ENCODE peak calls at places on chromosome 1, in nine cellular contexts. H is activated naive CD8-positive, alpha-beta T cell treated with anti-CD3 and anti-CD28 coated beads, Interleukin-2, amount 10 ng/mL, durations not matched to agents 7 days and 5 days; R is D341Med; B is activated CD4-positive, alpha-beta memory T cell treated with anti-CD3 and anti-CD28 coated beads, Interleukin-2, amount 10 ng/mL, durations not matched to agents 7 days and 5 days; G is CD4-positive, CD25-positive, alpha-beta regulatory T cell; V is OCI-M1; X is GM10248; S is stimulated activated CD8-positive, alpha-beta memory T cell treated with anti-CD3 and anti-CD28 coated beads, Interleukin-2, amount 100 ng/mL, for 1 hour; L is naive B cell. J is an unnamed sample.

GRCh38 chr1:189220750-189221149 is 1256.9 kb downstream of the BRINP3 start:
- DNase-seq in H (no peak), R (no peak), B (no peak), G (no peak), V (peak), X (no peak), S (no peak), L (no peak), J (no peak)

GRCh38 chr1:1996207-1996651 is 7.4 kb downstream of the CFAP74 start:
- DNase-seq in H (no peak), R (no peak), B (no peak), G (no peak), V (peak), X (no peak), S (no peak), L (no peak), J (no peak)

GRCh38 chr1:36735939-36736730 is 253.4 kb upstream of the CSF3R start:
- DNase-seq in H (no peak), R (no peak), B (no peak), G (no peak), V (peak), X (no peak), S (no peak), L (no peak), J (no peak)

GRCh38 chr1:63813829-63814277 is 40.0 kb downstream of the ROR1 start:
- DNase-seq in H (no peak), R (no peak), B (no peak), G (no peak), V (no peak), X (peak), S (no peak), L (no peak), J (no peak)

GRCh38 chr1:211738096-211738708 is 62.8 kb upstream of the NEK2 start:
- DNase-seq in H (no peak), R (no peak), B (no peak), G (no peak), V (no peak), X (no peak), S (no peak), L (no peak), J (no peak)

GRCh38 chr1:45674478-45674877 is 11.9 kb downstream of the GPBP1L1 start:
- DNase-seq in H (no peak), R (no peak), B (no peak), G (no peak), V (no peak), X (no peak), S (no peak), L (no peak), J (no peak)

GRCh38 chr1:30879940-30880339 is 28.6 kb downstream of the SDC3 start:
- DNase-seq in H (no peak), R (no peak), B (no peak), G (no peak), V (no peak), X (no peak), S (no peak), L (no peak), J (no peak)

GRCh38 chr1:183164963-183165362 is 21.1 kb upstream of the LAMC2 start:
- DNase-seq in H (no peak), R (no peak), B (no peak), G (no peak), V (no peak), X (no peak), S (no peak), L (no peak), J (no peak)

GRCh38 chr1:59494145-59494824 is 197.4 kb downstream of the FGGY start:
- DNase-seq in H (no peak), R (no peak), B (no peak), G (no peak), V (peak), X (no peak), S (no peak), L (no peak), J (no peak)

J was measured in HT1080.